ENCODE peak calls at places on chromosomes 13 and 19, in six cellular contexts. Y is NCI-H1105; Q is brain microvascular endothelial cell; I is T-cell; M is stimulated activated CD8-positive, alpha-beta memory T cell treated with anti-CD3 and anti-CD28 coated beads, Interleukin-4, amount 100 ng/mL, for 24 hours; U is esophagus muscularis mucosa. O is an unnamed sample.
A peak's percentile ranks its signal among the peaks of the same experiment; 100 is the strongest.

GRCh38 chr13:65724261-65724660 is 1505.9 kb downstream of the PCDH9 start:
- DNase-seq in Y (no peak), U (no peak), M (no peak), Q (peak; percentile 71), I (no peak), O (no peak)

GRCh38 chr19:14477417-14478112 is 2.4 kb upstream of the PTGER1 start:
- DNase-seq in Y (no peak), Q (no peak), I (no peak), U (no peak), M (no peak), O (no peak)

GRCh38 chr19:4732680-4733114 is 9.1 kb upstream of the DPP9 start:
- DNase-seq in I (peak; percentile 24), M (no peak), Q (no peak), Y (peak; percentile 54), U (no peak), O (no peak)

GRCh38 chr13:20369886-20370361 is 137.8 kb upstream of the GJB6 start:
- DNase-seq in U (no peak), Q (no peak), M (no peak), Y (no peak), I (no peak), O (peak; percentile 46)

GRCh38 chr19:46955114-46955812 is 64.4 kb upstream of the NPAS1 start:
- DNase-seq in Q (no peak), M (no peak), Y (no peak), I (peak; percentile 12), U (no peak), O (no peak)

GRCh38 chr19:12841094-12841493 is 2.8 kb downstream of the MAST1 start:
- DNase-seq in Q (no peak), I (no peak), Y (peak; percentile 98), U (no peak), M (no peak), O (no peak)

GRCh38 chr13:44622259-44622658 is 46.1 kb upstream of the TSC22D1 start:
- DNase-seq in U (no peak), M (no peak), I (no peak), Q (no peak), Y (no peak), O (no peak)

GRCh38 chr19:54383330-54383729 is 18.6 kb upstream of the LAIR1 start:
- DNase-seq in Q (no peak), Y (no peak), I (no peak), U (no peak), M (no peak), O (no peak)

GRCh38 chr13:51874651-51875050 is 12.9 kb downstream of the CCDC70 start:
- DNase-seq in I (no peak), U (peak; percentile 66), M (no peak), Y (no peak), Q (no peak), O (no peak)

O was measured in GM12864.